ENCODE peak calls at places on chromosome 4, in ten cellular contexts. L is CD4-positive, alpha-beta T cell; M is progenitor cell of endocrine pancreas; H is activated B cell treated with CpG ODN at 0.5 μM for 24 hours; W is Caco-2; K is WTC11; R is lower lobe of right lung; D is cardiac fibroblast; F is retinal pigment epithelial cell; A is CD8-positive, alpha-beta T cell. C is an unnamed sample.

GRCh38 chr4:80365928-80366327 is 30.4 kb downstream of the CFAP299 start:
- DNase-seq in L (peak; percentile 43), M (no peak), H (no peak), W (no peak), K (peak; percentile 52), R (peak; percentile 52), D (peak; percentile 67), F (no peak), A (peak; percentile 57), C (peak; percentile 13)

GRCh38 chr4:127355738-127356137 is 277.0 kb upstream of the INTU start:
- DNase-seq in L (no peak), M (no peak), H (no peak), W (no peak), K (no peak), R (no peak), D (peak; percentile 5), F (peak; percentile 78), A (no peak), C (no peak)

GRCh38 chr4:10077492-10078335 is 38.9 kb downstream of the WDR1 start:
- DNase-seq in L (no peak), M (no peak), H (no peak), W (peak; percentile 19), K (peak; percentile 4), R (peak; percentile 71), D (no peak), F (no peak), A (no peak), C (no peak)

GRCh38 chr4:36278789-36279188 is 2.6 kb upstream of the DTHD1 start:
- DNase-seq in L (no peak), M (no peak), H (no peak), W (no peak), K (no peak), R (no peak), D (no peak), F (no peak), A (no peak), C (no peak)

GRCh38 chr4:56129431-56129861 is 180.7 kb downstream of the CEP135 start:
- DNase-seq in L (no peak), M (no peak), H (no peak), W (peak; percentile 72), K (peak; percentile 66), R (peak; percentile 55), D (peak; percentile 69), F (peak; percentile 25), A (no peak), C (no peak)

GRCh38 chr4:129641179-129641578 is 545.2 kb downstream of the C4orf33 start:
- DNase-seq in L (peak; percentile 9), M (peak; percentile 39), H (no peak), W (peak; percentile 38), K (peak; percentile 72), R (no peak), D (peak; percentile 70), F (no peak), A (peak; percentile 40), C (peak; percentile 22)

GRCh38 chr4:993111-994029 is at the start of gene SLC26A1:
- DNase-seq in L (no peak), M (no peak), H (no peak), W (peak; percentile 69), K (no peak), R (no peak), D (no peak), F (no peak), A (no peak), C (no peak)

GRCh38 chr4:173217727-173218126 is 49.1 kb downstream of the GALNT7 start:
- DNase-seq in L (no peak), M (no peak), H (no peak), W (no peak), K (no peak), R (no peak), D (peak; percentile 59), F (no peak), A (no peak), C (no peak)

GRCh38 chr4:55758081-55758480 is 61.5 kb upstream of the EXOC1L start:
- DNase-seq in L (no peak), M (no peak), H (no peak), W (no peak), K (no peak), R (no peak), D (no peak), F (no peak), A (no peak), C (no peak)

GRCh38 chr4:183441276-183441675 is 3.2 kb upstream of the CDKN2AIP start:
- DNase-seq in L (no peak), M (no peak), H (no peak), W (peak; percentile 79), K (no peak), R (no peak), D (no peak), F (no peak), A (no peak), C (no peak)

GRCh38 chr4:120850048-120850599 is 72.4 kb downstream of the PRDM5 start:
- DNase-seq in L (no peak), M (no peak), H (no peak), W (no peak), K (no peak), R (no peak), D (peak; percentile 41), F (no peak), A (no peak), C (no peak)

GRCh38 chr4:68748181-68748981 is 67.4 kb upstream of the UGT2B10 start:
- DNase-seq in L (no peak), M (no peak), H (no peak), W (no peak), K (no peak), R (no peak), D (no peak), F (no peak), A (no peak), C (no peak)

GRCh38 chr4:102553982-102554381 is 52.8 kb downstream of the NFKB1 start:
- DNase-seq in L (no peak), M (no peak), H (no peak), W (no peak), K (no peak), R (no peak), D (no peak), F (no peak), A (no peak), C (no peak)

GRCh38 chr4:108113229-108113628 is 55.5 kb downstream of the LEF1 start:
- DNase-seq in L (peak; percentile 67), M (no peak), H (no peak), W (no peak), K (no peak), R (no peak), D (no peak), F (no peak), A (peak; percentile 78), C (no peak)

DNA sequence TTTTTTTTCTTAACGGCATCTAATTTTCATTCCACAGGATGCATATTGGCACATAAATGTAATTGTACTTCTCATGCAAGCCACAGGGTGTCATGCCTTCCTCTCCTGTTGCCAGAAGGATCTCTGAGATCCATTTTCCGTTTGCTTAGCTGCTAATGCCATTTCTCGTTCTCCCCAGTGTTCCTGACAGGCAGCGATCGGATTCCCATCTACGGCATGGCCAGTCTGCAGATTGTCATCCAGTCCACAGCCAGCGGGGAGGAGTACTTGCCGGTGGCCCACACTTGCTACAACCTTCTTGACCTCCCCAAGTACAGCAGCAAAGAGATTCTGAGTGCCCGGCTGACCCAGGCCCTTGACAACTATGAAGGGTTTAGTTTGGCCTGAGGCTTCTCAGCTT is 8.9 kb upstream of the NAP1L5 start:
- DNase-seq in L (no peak), M (no peak), H (no peak), W (peak; percentile 39), K (no peak), R (no peak), D (peak; percentile 83), F (peak; percentile 29), A (no peak), C (no peak)
- TF ChIP-seq CTCF in L (no peak), M (peak; percentile 56), H (no peak), W (peak; percentile 45), K (no peak), R (peak; percentile 46), D (peak; percentile 65), F (peak; percentile 76), A (no peak), C (no peak)

DNA sequence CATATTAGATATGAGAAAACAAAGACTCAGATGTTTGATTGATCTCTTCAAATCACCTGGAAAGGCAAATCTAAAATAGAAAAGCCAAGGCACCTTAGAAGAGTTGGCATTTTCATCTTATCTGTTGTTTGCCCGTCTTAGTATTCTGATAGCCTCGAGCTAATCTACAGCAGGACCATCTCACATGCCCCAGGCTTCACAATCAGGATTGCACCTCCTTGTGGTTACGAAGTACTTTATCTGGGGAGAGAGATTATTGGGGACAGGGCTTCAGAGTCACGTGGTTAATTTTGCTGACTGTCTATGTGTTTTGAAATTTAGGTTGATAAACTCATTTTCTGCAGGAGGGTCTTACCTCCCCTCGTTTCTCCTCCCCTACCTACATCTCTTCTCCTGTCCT is 313.1 kb upstream of the ANXA10 start:
- DNase-seq in L (no peak), M (no peak), H (no peak), W (no peak), K (no peak), R (no peak), D (peak; percentile 14), F (no peak), A (no peak), C (no peak)
- TF ChIP-seq CTCF in L (no peak), M (no peak), H (no peak), W (no peak), K (no peak), R (no peak), D (no peak), F (no peak), A (no peak), C (no peak)

GRCh38 chr4:27720010-27720766 is 859.5 kb downstream of the STIM2 start:
- DNase-seq in L (no peak), M (no peak), H (no peak), W (no peak), K (no peak), R (no peak), D (no peak), F (no peak), A (no peak), C (no peak)

GRCh38 chr4:27714073-27714472 is 853.4 kb downstream of the STIM2 start:
- DNase-seq in L (no peak), M (no peak), H (no peak), W (no peak), K (no peak), R (no peak), D (no peak), F (no peak), A (no peak), C (no peak)

GRCh38 chr4:27721193-27721592 is 860.6 kb downstream of the STIM2 start:
- DNase-seq in L (no peak), M (no peak), H (no peak), W (no peak), K (no peak), R (no peak), D (no peak), F (no peak), A (no peak), C (no peak)

GRCh38 chr4:27711041-27711440 is 850.4 kb downstream of the STIM2 start:
- DNase-seq in L (no peak), M (no peak), H (no peak), W (no peak), K (no peak), R (no peak), D (no peak), F (no peak), A (no peak), C (no peak)

GRCh38 chr4:27716693-27717505 is 856.3 kb downstream of the STIM2 start:
- DNase-seq in L (no peak), M (no peak), H (no peak), W (no peak), K (no peak), R (no peak), D (no peak), F (no peak), A (no peak), C (no peak)
- TF ChIP-seq CTCF in L (no peak), M (no peak), H (no peak), W (no peak), K (no peak), R (no peak), D (no peak), F (no peak), A (no peak), C (no peak)

GRCh38 chr4:66524778-66525177 is 854.5 kb upstream of the EPHA5 start:
- DNase-seq in L (no peak), M (no peak), H (no peak), W (no peak), K (no peak), R (no peak), D (no peak), F (no peak), A (no peak), C (no peak)
- TF ChIP-seq CTCF in L (no peak), M (no peak), H (no peak), W (no peak), K (no peak), R (no peak), D (no peak), F (no peak), A (no peak), C (no peak)